ENCODE peak calls at places on chromosomes 12 and 14, in six cellular contexts. E is tibial artery, U is fibroblast of lung, X is left lung, V is thoracic aorta, S is psoas muscle. F is an unnamed sample. For H3K27me3, the result is how much of the 10 kb centered on the place peaks cover.

GRCh38 chr12:88944403-88944802 is 364.1 kb upstream of the KITLG start:
- DNase-seq in X (no peak), E (no peak), V (no peak), U (peak), S (no peak), F (no peak)

GRCh38 chr12:104413330-104413729 is 43.4 kb upstream of the CHST11 start:
- DNase-seq in E (no peak), U (no peak), V (no peak), S (no peak), X (no peak), F (no peak)

GRCh38 chr12:89949457-89950195 is 241.0 kb upstream of the ATP2B1 start:
- DNase-seq in U (peak), X (no peak), E (peak), V (no peak), S (no peak), F (no peak)

GRCh38 chr12:29970501-29970900 is 186.8 kb upstream of the TMTC1 start:
- DNase-seq in E (no peak), U (no peak), V (no peak), S (no peak), X (no peak), F (no peak)

GRCh38 chr14:70268760-70269159 is 80.0 kb upstream of the SLC8A3 start:
- DNase-seq in U (no peak), X (no peak), E (no peak), V (no peak), S (no peak), F (no peak)

GRCh38 chr14:65003394-65003793 is 16.7 kb downstream of the FNTB start:
- DNase-seq in V (no peak), X (no peak), U (no peak), E (no peak), S (no peak), F (no peak)

GRCh38 chr12:106331594-106331993 is 26.0 kb upstream of the POLR3B start:
- DNase-seq in E (no peak), S (no peak), U (no peak), V (no peak), X (no peak), F (no peak)

GRCh38 chr12:89140580-89141236 is 211.6 kb downstream of the DUSP6 start:
- DNase-seq in U (peak), E (no peak), V (no peak), X (no peak), S (peak), F (peak)

GRCh38 chr14:90805662-90806548 is 10.3 kb downstream of the TTC7B start:
- DNase-seq in U (no peak), V (no peak), X (no peak), S (peak), E (no peak), F (peak)

GRCh38 chr12:76768566-76768965 is 4.7 kb downstream of the ZDHHC17 start:
- DNase-seq in X (no peak), U (no peak), V (no peak), E (no peak), S (no peak), F (no peak)

GRCh38 chr12:121580959-121581680 is at the start of gene KDM2B:
- DNase-seq in S (no peak), U (peak), E (peak), X (no peak), V (no peak), F (peak)

GRCh38 chr12:28780096-28780495 is 369.0 kb upstream of the FAR2 start:
- DNase-seq in E (no peak), S (no peak), X (no peak), V (no peak), U (peak), F (no peak)

GRCh38 chr14:72636094-72636493 is 257.8 kb downstream of the DPF3 start:
- DNase-seq in U (peak), S (no peak), V (no peak), E (no peak), X (no peak), F (no peak)

GRCh38 chr12:33628087-33628486 is 188.5 kb upstream of the SYT10 start:
- DNase-seq in X (no peak), V (no peak), E (no peak), U (no peak), S (no peak), F (no peak)

GRCh38 chr12:98532687-98533304 is 17.4 kb downstream of the TMPO start:
- DNase-seq in E (no peak), V (no peak), X (no peak), U (peak), S (no peak), F (no peak)

GRCh38 chr12:26523708-26524150 is 309.3 kb downstream of the ITPR2 start:
- DNase-seq in S (peak), E (peak), U (peak), X (peak), V (peak), F (peak)

GRCh38 chr12:3748620-3749019 is 4.3 kb downstream of the CRACR2A start:
- DNase-seq in S (no peak), U (no peak), X (no peak), V (no peak), E (no peak), F (no peak)

GRCh38 chr12:125228519-125229260 is 163.5 kb downstream of the AACS start:
- DNase-seq in S (no peak), V (no peak), U (no peak), E (no peak), X (no peak), F (no peak)

GRCh38 chr12:124464062-124464461 is 103.3 kb downstream of the NCOR2 start:
- DNase-seq in V (no peak), E (no peak), U (no peak), S (no peak), X (no peak), F (peak)

GRCh38 chr12:64680235-64680634 is 69.9 kb downstream of the RASSF3 start:
- DNase-seq in S (no peak), U (no peak), V (no peak), E (no peak), X (no peak), F (no peak)

GRCh38 chr12:93178154-93178878 is 199.4 kb upstream of the NUDT4 start:
- DNase-seq in S (no peak), V (no peak), E (no peak), X (no peak), U (no peak), F (no peak)

GRCh38 chr14:44901696-44902095 is 60.1 kb downstream of the KLHL28 start:
- DNase-seq in E (no peak), U (no peak), V (no peak), X (no peak), S (no peak), F (no peak)

GRCh38 chr14:54278087-54278486 is 118.7 kb upstream of the CDKN3 start:
- DNase-seq in X (no peak), S (no peak), V (no peak), U (no peak), E (no peak), F (no peak)

GRCh38 chr12:71686658-71687025 is 760 bp downstream of the TMEM19 start:
- DNase-seq in V (no peak), U (peak), S (no peak), E (no peak), X (no peak), F (no peak)

GRCh38 chr14:24157331-24157730 is 3.7 kb upstream of the IRF9 start:
- DNase-seq in V (no peak), U (no peak), S (peak), X (no peak), E (no peak), F (no peak)

GRCh38 chr12:25126086-25126485 is 68.9 kb downstream of the DNAI7 start:
- DNase-seq in E (no peak), X (no peak), V (no peak), S (no peak), U (no peak), F (no peak)

GRCh38 chr14:78173266-78174001 is 3.3 kb downstream of the NRXN3 start:
- DNase-seq in U (no peak), S (no peak), V (no peak), X (no peak), E (no peak), F (no peak)

GRCh38 chr12:52461693-52462092 is 9.7 kb upstream of the KRT6B start:
- DNase-seq in S (no peak), X (no peak), U (no peak), V (no peak), E (no peak), F (peak)

GRCh38 chr12:69687390-69687789 is 11.7 kb downstream of the BEST3 start:
- DNase-seq in X (no peak), S (no peak), E (no peak), U (peak), V (no peak), F (no peak)

GRCh38 chr14:24392327-24393098 is 6.3 kb upstream of the NYNRIN start:
- DNase-seq in U (peak), X (no peak), E (no peak), S (no peak), V (no peak), F (no peak)

GRCh38 chr14:73553845-73554244 is 4.9 kb downstream of the HEATR4 start:
- DNase-seq in S (no peak), E (no peak), X (no peak), U (no peak), V (no peak), F (no peak)

GRCh38 chr14:100618763-100619320 is 31.6 kb upstream of the BEGAIN start:
- DNase-seq in S (no peak), V (no peak), E (no peak), X (no peak), U (no peak), F (no peak)

GRCh38 chr14:101627913-101628257 is 66.6 kb downstream of the DIO3 start:
- DNase-seq in V (no peak), E (no peak), U (no peak), S (no peak), X (no peak), F (no peak)
- H3K27ac ChIP-seq in V (no peak), E (no peak), U (no peak), S (no peak), X (no peak), F (no peak)

DNA sequence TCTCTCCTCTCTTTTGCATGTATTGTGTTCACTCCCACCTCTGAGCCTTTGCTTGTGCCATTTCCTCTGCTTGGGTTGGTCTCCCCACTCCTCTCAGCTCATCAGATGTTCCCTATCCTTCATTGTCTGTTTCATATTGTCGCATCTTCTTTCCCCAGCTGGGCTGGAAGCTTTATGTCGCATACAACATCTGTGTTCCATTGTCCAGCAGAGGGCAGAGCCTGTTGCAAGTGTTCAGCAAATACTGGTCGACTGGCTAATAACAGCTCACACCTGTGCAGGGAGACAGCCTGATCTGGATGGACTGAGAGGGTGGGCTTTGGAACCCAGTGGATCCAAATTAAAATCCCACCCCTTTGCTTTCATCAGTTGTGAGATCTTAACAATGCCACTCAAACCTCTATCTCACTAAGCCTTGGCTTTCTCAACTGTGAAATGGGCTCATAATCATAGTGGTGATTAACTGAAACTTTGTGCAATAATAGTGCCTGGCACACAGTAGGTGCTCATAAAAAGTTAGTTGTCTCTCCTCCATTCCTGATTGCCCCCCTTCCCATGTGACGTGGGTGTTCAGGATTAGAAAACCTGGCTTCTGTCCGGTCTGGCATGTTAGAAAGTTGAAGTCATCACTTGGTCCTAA is 75.8 kb downstream of the RIN3 start:
- DNase-seq in V (no peak), X (no peak), S (no peak), E (no peak), U (peak), F (no peak)
- TF ChIP-seq CTCF in V (peak), X (no peak), S (no peak), E (no peak), U (peak), F (peak)

GRCh38 chr12:53737951-53738833 is 10.9 kb upstream of the CALCOCO1 start:
- DNase-seq in X (no peak), S (no peak), E (no peak), V (no peak), U (no peak), F (no peak)
- H3K27me3 ChIP-seq in X (under half), S (under half), E (under half), V (under half), U (half or more), F (half or more)

GRCh38 chr12:14557966-14558365 is 9.7 kb downstream of the PLBD1 start:
- DNase-seq in V (no peak), S (no peak), X (no peak), E (no peak), U (no peak), F (no peak)
- H3K27ac ChIP-seq in V (no peak), S (no peak), X (no peak), E (no peak), U (no peak), F (no peak)

DNA sequence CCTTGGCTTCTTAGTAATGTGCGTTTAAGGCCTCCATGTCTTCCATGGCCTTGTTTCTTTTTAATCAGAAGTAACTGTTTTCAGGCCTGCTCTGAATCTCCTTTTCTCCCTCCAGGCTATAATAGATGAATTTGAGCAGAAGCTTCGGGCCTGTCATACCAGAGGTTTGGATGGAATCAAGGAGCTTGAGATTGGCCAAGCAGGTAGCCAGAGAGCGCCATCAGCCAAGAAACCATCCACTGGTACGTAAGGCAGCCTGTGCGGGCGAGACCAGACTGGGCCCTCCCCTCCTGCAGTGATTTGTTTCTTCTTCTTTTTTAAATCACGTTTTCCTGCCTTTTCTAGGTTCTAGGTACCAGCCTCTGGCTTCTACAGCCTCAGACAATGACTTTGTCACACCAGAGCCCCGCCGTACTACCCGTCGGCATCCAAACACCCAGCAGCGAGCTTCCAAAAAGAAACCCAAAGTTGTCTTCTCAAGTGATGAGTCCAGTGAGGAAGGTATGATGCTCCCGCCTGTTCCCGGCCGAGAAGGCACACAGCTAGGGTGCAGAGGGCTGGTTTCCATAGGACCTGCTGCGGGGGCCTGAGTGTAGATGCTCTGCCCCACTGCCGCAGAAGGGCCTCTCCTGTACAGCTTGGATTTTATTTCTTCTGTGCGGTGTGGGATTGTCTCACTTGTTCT is 3.6 kb upstream of the GAPDH start:
- DNase-seq in E (no peak), X (no peak), U (no peak), V (no peak), S (no peak), F (no peak)
- TF ChIP-seq CTCF in E (no peak), X (no peak), U (no peak), V (no peak), S (no peak), F (no peak)

DNA sequence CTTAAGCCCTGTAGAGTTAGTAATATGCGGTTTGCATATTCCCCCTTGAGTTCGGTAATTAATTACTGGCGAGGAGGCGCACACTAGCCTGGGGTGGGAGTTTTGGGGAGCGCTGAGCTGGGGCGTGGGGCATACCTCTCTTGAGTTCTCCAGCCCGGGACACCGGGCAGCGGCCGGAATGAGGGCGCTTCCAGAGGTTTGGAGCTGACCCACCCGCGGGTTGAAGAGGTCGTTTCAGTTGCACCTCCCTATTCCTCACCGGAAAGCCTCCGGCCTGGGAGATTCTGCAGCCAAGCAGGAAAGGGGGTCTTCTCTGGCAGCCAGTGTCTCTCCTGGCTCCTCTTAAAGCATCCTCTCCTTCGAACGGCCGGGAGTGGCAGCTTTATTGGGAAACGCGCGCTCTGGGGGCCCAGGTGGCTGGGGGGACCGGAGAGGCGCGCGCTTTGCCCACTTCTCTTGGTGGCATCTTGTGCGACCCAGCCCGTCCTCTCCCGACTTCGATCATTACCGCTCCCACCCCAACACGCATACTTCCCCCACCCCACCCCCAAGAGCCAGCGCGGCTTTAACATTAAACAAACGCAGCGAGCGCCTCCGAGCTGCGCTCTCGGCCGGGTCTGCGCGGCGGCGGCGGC is 3.9 kb upstream of the LHX5 start:
- DNase-seq in S (no peak), V (no peak), U (no peak), E (no peak), X (no peak), F (no peak)
- H3K27me3 ChIP-seq in S (under half), V (under half), U (half or more), E (under half), X (half or more), F (half or more)